ENCODE peak calls at places on chromosomes 16 and 17, in five cellular contexts. N is IMR-90, M is H9, V is neuronal stem cell, Z is trophoblast cell. P is an unnamed sample.

GRCh38 chr17:56020369-56020768 is 132.9 kb upstream of the ANKFN1 start:
- DNase-seq in Z (no peak), N (no peak), M (no peak), V (no peak), P (no peak)

GRCh38 chr16:7792346-7792745 is 459.7 kb downstream of the RBFOX1 start:
- DNase-seq in N (no peak), Z (no peak), V (no peak), M (no peak), P (no peak)

GRCh38 chr16:85483424-85483823 is 129.7 kb upstream of the GSE1 start:
- DNase-seq in Z (no peak), V (no peak), N (no peak), M (no peak), P (no peak)

GRCh38 chr16:11229906-11230305 is 26.1 kb downstream of the SOCS1 start:
- DNase-seq in N (no peak), Z (no peak), V (no peak), M (no peak), P (no peak)

GRCh38 chr17:17886747-17887146 is 50.0 kb upstream of the SREBF1 start:
- DNase-seq in V (no peak), M (no peak), N (no peak), Z (no peak), P (no peak)

GRCh38 chr17:18990331-18990730 is 14.2 kb downstream of the FAM83G start:
- DNase-seq in M (no peak), N (no peak), V (no peak), Z (no peak), P (no peak)

GRCh38 chr16:87524407-87524806 is 31.6 kb upstream of the ZCCHC14 start:
- DNase-seq in M (no peak), N (no peak), V (no peak), Z (no peak), P (no peak)

GRCh38 chr17:43542854-43543253 is 3.3 kb downstream of the ETV4 start:
- DNase-seq in M (no peak), Z (no peak), V (no peak), N (no peak), P (no peak)

GRCh38 chr16:69315486-69316311 is 4.5 kb downstream of the VPS4A start:
- DNase-seq in N (no peak), V (no peak), Z (no peak), M (no peak), P (no peak)

GRCh38 chr17:60229189-60229802 is 79.5 kb downstream of the CA4 start:
- DNase-seq in Z (peak), V (no peak), M (no peak), N (peak), P (no peak)

GRCh38 chr17:58285422-58285810 is 4.7 kb upstream of the MPO start:
- DNase-seq in Z (no peak), N (no peak), M (no peak), V (no peak), P (no peak)

GRCh38 chr16:52573365-52574104 is 26.6 kb upstream of the TOX3 start:
- DNase-seq in Z (no peak), V (no peak), M (no peak), N (no peak), P (no peak)

GRCh38 chr17:75352079-75352569 is 53.4 kb downstream of the GRB2 start:
- DNase-seq in M (peak), V (no peak), Z (no peak), N (no peak), P (no peak)

GRCh38 chr16:17564856-17565255 is 94.1 kb upstream of the XYLT1 start:
- DNase-seq in V (no peak), N (no peak), Z (peak), M (no peak), P (no peak)

GRCh38 chr16:88747588-88748301 is 37.3 kb downstream of the PIEZO1 start:
- DNase-seq in V (no peak), Z (peak), N (no peak), M (peak), P (peak)

GRCh38 chr17:66348605-66349165 is 46.3 kb downstream of the PRKCA start:
- DNase-seq in N (peak), V (no peak), Z (peak), M (no peak), P (peak)

GRCh38 chr17:17361543-17362511 is 58.7 kb downstream of the NT5M start:
- DNase-seq in N (no peak), V (no peak), Z (no peak), M (peak), P (no peak)

GRCh38 chr16:85800321-85800669 is 800 bp downstream of the COX4I1 start:
- DNase-seq in V (no peak), M (no peak), N (no peak), Z (peak), P (no peak)

GRCh38 chr17:17782425-17783120 is 54.2 kb downstream of the SREBF1 start:
- DNase-seq in N (no peak), M (peak), V (peak), Z (no peak), P (peak)

GRCh38 chr17:59561042-59561441 is 4.4 kb upstream of the DHX40 start:
- DNase-seq in M (peak), V (no peak), N (peak), Z (peak), P (peak)

GRCh38 chr17:65514082-65514481 is 47.4 kb downstream of the AXIN2 start:
- DNase-seq in V (no peak), M (no peak), Z (peak), N (peak), P (no peak)

GRCh38 chr17:21374455-21375161 is 1.5 kb upstream of the KCNJ12 start:
- DNase-seq in M (no peak), Z (no peak), V (no peak), N (no peak), P (no peak)

GRCh38 chr17:17682737-17683675 is 1.7 kb downstream of the RAI1 start:
- DNase-seq in V (no peak), Z (peak), M (peak), N (peak), P (peak)

GRCh38 chr17:71068351-71068750 is 899.0 kb downstream of the KCNJ2 start:
- DNase-seq in Z (no peak), M (no peak), V (no peak), N (peak), P (no peak)

GRCh38 chr17:81551458-81552243 is 502 bp downstream of the FAAP100 start:
- DNase-seq in M (no peak), Z (peak), V (no peak), N (peak), P (peak)

GRCh38 chr17:76599699-76600460 is 14.2 kb upstream of the ST6GALNAC2 start:
- DNase-seq in M (no peak), Z (peak), V (no peak), N (peak), P (no peak)

GRCh38 chr17:73706428-73706827 is 62.2 kb upstream of the SDK2 start:
- DNase-seq in V (no peak), N (no peak), Z (no peak), M (no peak), P (no peak)

GRCh38 chr16:87380403-87380802 is 3.2 kb downstream of the FBXO31 start:
- DNase-seq in V (no peak), Z (no peak), M (no peak), N (no peak), P (no peak)

GRCh38 chr17:2814499-2815341 is 18.5 kb downstream of the RAP1GAP2 start:
- DNase-seq in V (no peak), N (no peak), Z (no peak), M (peak), P (no peak)

GRCh38 chr17:77879226-77879895 is 79.1 kb upstream of the TNRC6C start:
- DNase-seq in Z (no peak), V (no peak), N (no peak), M (no peak), P (no peak)

GRCh38 chr17:77880702-77881450 is 77.6 kb upstream of the TNRC6C start:
- DNase-seq in N (no peak), V (no peak), M (no peak), Z (no peak), P (no peak)

GRCh38 chr17:77877674-77878355 is 80.7 kb upstream of the TNRC6C start:
- DNase-seq in M (no peak), V (no peak), Z (no peak), N (no peak), P (no peak)

GRCh38 chr17:77881545-77881944 is 77.0 kb upstream of the TNRC6C start:
- DNase-seq in M (no peak), N (peak), V (no peak), Z (peak), P (peak)

GRCh38 chr17:77879896-77880280 is 78.6 kb upstream of the TNRC6C start:
- DNase-seq in N (no peak), Z (no peak), M (no peak), V (no peak), P (no peak)
- H3K14ac ChIP-seq in N (no peak), Z (no peak), M (no peak), V (no peak), P (no peak)

GRCh38 chr17:40344321-40345160 is 20.0 kb downstream of the GJD3 start:
- DNase-seq in N (no peak), V (no peak), M (no peak), Z (no peak), P (no peak)

GRCh38 chr17:40347319-40348135 is 17.0 kb downstream of the GJD3 start:
- DNase-seq in Z (no peak), V (no peak), M (peak), N (no peak), P (no peak)

GRCh38 chr17:40345161-40346034 is 19.1 kb downstream of the GJD3 start:
- DNase-seq in Z (peak), N (peak), M (peak), V (peak), P (peak)

GRCh38 chr17:40346768-40347154 is 17.8 kb downstream of the GJD3 start:
- DNase-seq in N (no peak), V (no peak), M (no peak), Z (no peak), P (no peak)

DNA sequence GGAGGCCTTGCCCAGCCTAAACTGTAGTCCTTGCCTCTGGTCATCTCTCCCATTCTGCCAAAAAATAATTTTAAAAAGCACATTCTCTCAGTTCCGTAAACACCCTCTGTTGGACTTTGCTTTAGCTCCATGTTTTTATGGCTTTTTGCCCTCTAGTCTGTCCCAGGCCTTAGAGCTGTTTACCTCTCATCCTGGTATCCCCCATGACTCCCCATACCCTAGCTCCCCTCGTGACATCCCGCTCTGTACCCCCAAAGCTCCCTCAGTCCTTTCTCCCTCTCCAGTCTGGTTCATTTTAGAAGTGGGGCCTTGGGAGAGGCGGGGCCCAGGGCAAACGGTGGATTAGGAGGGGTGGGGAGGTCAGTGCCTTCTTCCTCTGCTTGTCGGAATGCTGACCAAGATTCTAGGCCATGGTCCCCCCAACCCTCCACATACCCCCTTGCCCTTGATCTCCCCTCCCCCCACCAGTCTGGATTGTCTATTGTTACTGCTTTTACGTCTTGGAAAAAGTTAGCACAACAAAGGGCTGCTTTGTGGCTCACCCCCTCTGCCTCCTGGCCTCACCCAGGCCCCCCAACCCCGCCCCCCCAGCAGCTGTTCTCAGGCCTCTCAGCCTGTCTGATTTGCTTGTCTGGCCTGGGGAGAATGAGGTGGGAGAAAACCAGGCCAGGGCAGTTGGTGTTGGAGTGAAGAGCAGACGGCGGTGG is 18.3 kb downstream of the GJD3 start:
- DNase-seq in Z (no peak), M (peak), V (no peak), N (no peak), P (no peak)
- H3K23ac ChIP-seq in Z (no peak), M (no peak), V (no peak), N (peak), P (no peak)

DNA sequence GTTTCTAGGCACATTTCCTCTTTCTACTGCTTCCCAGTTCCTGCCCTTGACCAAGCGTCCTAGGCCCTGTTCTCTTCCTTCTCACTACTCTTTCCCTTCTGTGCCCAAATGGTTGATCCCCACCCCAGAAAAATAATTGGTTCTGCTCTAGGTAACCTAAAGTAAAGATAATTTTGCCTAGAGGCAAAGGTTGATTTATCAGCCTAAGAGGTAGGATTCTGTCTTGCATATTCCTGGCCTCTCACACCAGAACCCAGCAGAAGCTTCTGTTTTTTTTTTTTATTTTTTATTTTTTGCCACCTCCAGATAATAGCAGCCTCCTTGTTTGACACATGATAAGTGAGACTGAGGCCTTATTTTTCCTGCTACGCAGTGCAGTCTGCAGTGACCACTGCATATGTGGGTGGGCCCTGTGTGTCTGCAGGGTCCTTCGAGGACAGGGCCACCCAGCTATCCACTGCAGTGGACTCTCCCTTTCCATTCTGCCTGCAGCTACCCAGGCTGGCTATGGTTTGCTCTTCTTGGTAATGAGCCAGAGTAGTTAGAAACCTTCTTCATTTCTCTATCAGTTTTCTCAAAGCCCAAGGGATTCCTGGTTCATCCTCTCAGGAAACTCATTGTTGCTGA is 711 bp downstream of the PIPOX start:
- DNase-seq in N (no peak), V (no peak), M (no peak), Z (no peak), P (no peak)
- H3K14ac ChIP-seq in N (no peak), V (no peak), M (peak), Z (no peak), P (no peak)

GRCh38 chr16:3305109-3306068 is at the start of the genes TIGD7 and ZNF75A:
- DNase-seq in N (peak), Z (peak), M (peak), V (peak), P (peak)
- H3K23ac ChIP-seq in N (peak), Z (no peak), M (no peak), V (peak), P (no peak)

GRCh38 chr16:31073073-31073822 is 792 bp downstream of the ZNF668 start:
- DNase-seq in N (peak), Z (peak), M (peak), V (peak), P (peak)
- H3K14ac ChIP-seq in N (peak), Z (peak), M (peak), V (peak), P (peak)

DNA sequence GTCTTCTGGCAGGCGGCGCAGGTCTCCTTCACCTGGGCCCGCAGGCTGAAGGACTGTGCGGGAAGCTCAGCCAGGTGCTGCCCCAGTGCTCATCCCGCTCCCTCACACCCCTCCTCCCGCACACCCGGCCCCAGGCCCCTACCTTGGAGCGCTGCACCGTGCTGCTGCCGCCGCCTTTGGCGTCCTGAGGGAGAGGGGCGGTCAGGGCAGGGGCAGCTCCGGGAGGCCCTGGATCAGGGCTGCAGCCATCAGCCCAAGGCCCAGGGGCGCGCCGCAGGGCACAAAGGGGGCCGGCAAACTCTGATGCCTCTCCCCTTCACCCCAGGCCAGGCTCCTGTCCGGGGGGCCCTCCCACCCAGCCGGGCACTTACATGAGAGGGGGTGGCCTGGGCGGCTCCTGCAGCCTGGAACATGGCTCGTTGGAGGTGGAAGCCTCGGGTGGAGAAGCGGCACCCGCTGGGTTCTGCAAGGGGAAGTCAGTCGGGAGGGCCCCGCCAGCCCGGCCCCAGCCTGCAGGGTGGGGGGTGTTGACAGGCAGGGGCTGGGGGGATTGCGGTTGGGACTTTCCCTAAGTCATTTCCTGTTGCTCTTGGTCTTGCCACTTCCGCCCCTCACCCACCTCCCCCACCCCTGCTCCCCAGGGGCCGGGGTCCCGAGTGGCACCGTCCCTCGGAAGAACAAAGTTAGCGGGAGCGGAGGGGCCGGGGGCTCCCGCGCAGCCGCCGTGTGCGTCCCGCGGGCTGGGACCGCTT is 863 bp downstream of the LIMD2 start:
- DNase-seq in V (no peak), N (peak), M (peak), Z (no peak), P (peak)
- H3K23ac ChIP-seq in V (no peak), N (no peak), M (no peak), Z (no peak), P (peak)

GRCh38 chr16:30585400-30586191 is at the start of gene ZNF785:
- DNase-seq in M (peak), Z (peak), V (peak), N (peak), P (peak)
- H3K14ac ChIP-seq in M (peak), Z (peak), V (peak), N (peak), P (peak)

GRCh38 chr17:48054238-48055185 is 6.4 kb downstream of the NFE2L1 start:
- DNase-seq in N (peak), V (peak), Z (peak), M (peak), P (peak)
- H3K23ac ChIP-seq in N (peak), V (peak), Z (no peak), M (no peak), P (no peak)